ENCODE peak calls at places on chromosomes 16 and 17, in nine cellular contexts. Y is hippocampal formation; D is GM12891; R is sigmoid colon; P is stimulated activated CD4-positive, alpha-beta T cell treated with anti-CD3 and anti-CD28 coated beads, Interleukin-4, amount 100 ng/mL, for 24 hours; H is AG09319; B is gastrocnemius medialis; K is fibroblast of mammary gland; N is dorsolateral prefrontal cortex. V is an unnamed sample.

GRCh38 chr16:77582956-77583355 is 139.4 kb upstream of the NUDT7 start:
- DNase-seq in Y (no peak), D (no peak), R (no peak), P (no peak), H (no peak), B (no peak), K (no peak), N (no peak), V (no peak)

GRCh38 chr17:12041316-12041715 is 20.6 kb downstream of the MAP2K4 start:
- DNase-seq in Y (no peak), D (no peak), R (no peak), P (no peak), H (no peak), B (no peak), K (peak; percentile 85), N (no peak), V (peak; percentile 73)

GRCh38 chr17:68443974-68444464 is 13.3 kb downstream of the WIPI1 start:
- DNase-seq in Y (no peak), D (no peak), R (no peak), P (no peak), H (no peak), B (no peak), K (peak; percentile 52), N (no peak), V (no peak)

GRCh38 chr16:23611936-23612335 is 15.8 kb upstream of the NDUFAB1 start:
- DNase-seq in Y (no peak), D (no peak), R (no peak), P (no peak), H (no peak), B (no peak), K (no peak), N (no peak), V (no peak)

GRCh38 chr17:65538679-65539529 is 22.5 kb downstream of the AXIN2 start:
- DNase-seq in Y (no peak), D (no peak), R (no peak), P (no peak), H (no peak), B (no peak), K (no peak), N (no peak), V (no peak)

GRCh38 chr16:64858076-64858475 is 263.8 kb downstream of the CDH11 start:
- DNase-seq in Y (no peak), D (no peak), R (no peak), P (no peak), H (no peak), B (no peak), K (peak; percentile 51), N (no peak), V (no peak)

GRCh38 chr16:87790278-87791023 is 24.7 kb upstream of the KLHDC4 start:
- DNase-seq in Y (no peak), D (no peak), R (peak; percentile 94), P (no peak), H (no peak), B (no peak), K (no peak), N (no peak), V (peak; percentile 33)

GRCh38 chr16:4866586-4866985 is 19.3 kb downstream of the UBN1 start:
- DNase-seq in Y (no peak), D (no peak), R (no peak), P (no peak), H (no peak), B (no peak), K (no peak), N (no peak), V (no peak)

GRCh38 chr16:11133344-11133921 is 122.6 kb downstream of the SOCS1 start:
- DNase-seq in Y (no peak), D (no peak), R (peak; percentile 95), P (no peak), H (peak; percentile 86), B (peak; percentile 86), K (peak; percentile 94), N (no peak), V (peak; percentile 86)

GRCh38 chr17:79092567-79092966 is 17.9 kb downstream of the ENGASE start:
- DNase-seq in Y (no peak), D (no peak), R (no peak), P (no peak), H (no peak), B (no peak), K (no peak), N (no peak), V (no peak)

GRCh38 chr17:22703786-22704441 is 1011.6 kb downstream of the KCNJ18 start:
- DNase-seq in Y (no peak), D (no peak), R (peak; percentile 59), P (no peak), H (no peak), B (no peak), K (no peak), N (no peak), V (no peak)

GRCh38 chr17:4530799-4531730 is 24.1 kb downstream of the MYBBP1A start:
- DNase-seq in Y (no peak), D (no peak), R (no peak), P (no peak), H (no peak), B (no peak), K (no peak), N (no peak), V (no peak)

GRCh38 chr16:83517398-83517797 is 290.4 kb upstream of the HSBP1 start:
- DNase-seq in Y (no peak), D (no peak), R (no peak), P (no peak), H (no peak), B (no peak), K (no peak), N (no peak), V (no peak)

GRCh38 chr17:35460354-35460851 is 11.8 kb upstream of the SLFN13 start:
- DNase-seq in Y (no peak), D (peak; percentile 78), R (no peak), P (peak; percentile 31), H (no peak), B (no peak), K (no peak), N (no peak), V (no peak)

GRCh38 chr16:50677351-50677750 is 3.8 kb downstream of the SNX20 start:
- DNase-seq in Y (no peak), D (no peak), R (no peak), P (no peak), H (no peak), B (no peak), K (no peak), N (no peak), V (no peak)

GRCh38 chr17:31824771-31825360 is 34.2 kb downstream of the COPRS start:
- DNase-seq in Y (no peak), D (no peak), R (no peak), P (no peak), H (no peak), B (no peak), K (no peak), N (no peak), V (no peak)

GRCh38 chr16:65667013-65667578 is 545.2 kb upstream of the CDH11 start:
- DNase-seq in Y (no peak), D (no peak), R (no peak), P (no peak), H (no peak), B (no peak), K (peak; percentile 45), N (no peak), V (no peak)

GRCh38 chr16:19377864-19378263 is 39.8 kb upstream of the TMC5 start:
- DNase-seq in Y (no peak), D (no peak), R (no peak), P (no peak), H (no peak), B (no peak), K (peak; percentile 14), N (no peak), V (no peak)

GRCh38 chr17:44546711-44547606 is 10.3 kb upstream of the FZD2 start:
- DNase-seq in Y (no peak), D (no peak), R (no peak), P (no peak), H (no peak), B (no peak), K (peak; percentile 61), N (no peak), V (peak; percentile 62)

GRCh38 chr17:348012-348411 is 4.6 kb downstream of the RPH3AL start:
- DNase-seq in Y (no peak), D (no peak), R (no peak), P (no peak), H (no peak), B (no peak), K (no peak), N (no peak), V (no peak)

GRCh38 chr17:27200476-27200875 is 93.4 kb upstream of the WSB1 start:
- DNase-seq in Y (no peak), D (no peak), R (no peak), P (no peak), H (no peak), B (no peak), K (no peak), N (no peak), V (no peak)

GRCh38 chr17:9931144-9931543 is 26.1 kb upstream of the RCVRN start:
- DNase-seq in Y (no peak), D (no peak), R (no peak), P (no peak), H (no peak), B (no peak), K (no peak), N (no peak), V (no peak)